ENCODE peak calls at places on chromosomes 12 and 14, in six cellular contexts. P is body of pancreas, Y is hepatocyte, J is cardiac muscle cell, U is thyroid gland, A is mammary epithelial cell. I is an unnamed sample.
A peak's percentile ranks its signal among the peaks of the same experiment; 100 is the strongest.

GRCh38 chr14:68979722-68980552 is 835 bp upstream of the ACTN1 start:
- DNase-seq in Y (peak; percentile 65), U (peak; percentile 51), A (peak; percentile 68), P (peak; percentile 64), J (no peak), I (peak; percentile 89)

GRCh38 chr12:84408936-84409335 is 503.7 kb downstream of the SLC6A15 start:
- DNase-seq in Y (no peak), J (peak; percentile 29), P (no peak), A (peak; percentile 1), U (no peak), I (no peak)

GRCh38 chr12:117408161-117408791 is 46.9 kb upstream of the NOS1 start:
- DNase-seq in A (no peak), J (peak; percentile 47), Y (peak; percentile 61), P (peak; percentile 92), U (peak; percentile 93), I (peak; percentile 50)

GRCh38 chr14:89507926-89508460 is 91.0 kb upstream of the FOXN3 start:
- DNase-seq in A (peak; percentile 79), U (no peak), J (no peak), Y (no peak), P (no peak), I (no peak)

GRCh38 chr12:57135487-57135886 is 7.2 kb downstream of the LRP1 start:
- DNase-seq in P (no peak), U (no peak), J (peak; percentile 91), A (no peak), Y (peak; percentile 58), I (peak; percentile 70)

GRCh38 chr14:101293609-101294008 is 267.7 kb upstream of the DIO3 start:
- DNase-seq in Y (no peak), P (no peak), A (no peak), J (no peak), U (no peak), I (no peak)

GRCh38 chr12:54258286-54258685 is 21.6 kb downstream of the CBX5 start:
- DNase-seq in Y (no peak), U (no peak), P (no peak), J (peak; percentile 54), A (no peak), I (no peak)

GRCh38 chr14:100800041-100800440 is 25.9 kb upstream of the MEG3 start:
- DNase-seq in A (no peak), U (no peak), J (no peak), P (no peak), Y (no peak), I (no peak)

GRCh38 chr14:91341331-91342242 is 76.0 kb downstream of the CCDC88C start:
- DNase-seq in P (no peak), Y (no peak), J (no peak), U (no peak), A (no peak), I (peak; percentile 26)

GRCh38 chr12:4252595-4252994 is 21.0 kb upstream of the CCND2 start:
- DNase-seq in Y (no peak), A (no peak), P (no peak), U (no peak), J (no peak), I (no peak)

GRCh38 chr12:40015360-40015759 is 90.5 kb downstream of the SLC2A13 start:
- DNase-seq in J (no peak), U (no peak), P (no peak), A (peak; percentile 35), Y (no peak), I (no peak)

GRCh38 chr14:95514131-95515079 is 2.0 kb downstream of the SYNE3 start:
- DNase-seq in P (no peak), A (peak; percentile 75), J (no peak), U (peak; percentile 85), Y (no peak), I (peak; percentile 51)

GRCh38 chr12:118714051-118714460 is 267.3 kb upstream of the SRRM4 start:
- DNase-seq in J (no peak), A (no peak), U (peak; percentile 2), Y (peak; percentile 57), P (peak; percentile 20), I (no peak)

GRCh38 chr12:63220921-63221320 is 69.9 kb upstream of the AVPR1A start:
- DNase-seq in A (peak; percentile 18), U (no peak), J (no peak), Y (no peak), P (no peak), I (no peak)

GRCh38 chr12:22238211-22238610 is 96.3 kb downstream of the ST8SIA1 start:
- DNase-seq in U (no peak), P (no peak), A (no peak), J (no peak), Y (no peak), I (no peak)

GRCh38 chr14:50001999-50002925 is 109.4 kb downstream of the ARF6 start:
- DNase-seq in A (peak; percentile 32), Y (no peak), P (peak; percentile 18), U (peak; percentile 23), J (no peak), I (peak; percentile 60)
- H3K4me3 ChIP-seq in A (no peak overlapping the region), Y (peak overlapping the region; percentile 37), P (no peak overlapping the region), U (no peak overlapping the region), J (no peak overlapping the region), I (no peak overlapping the region)

DNA sequence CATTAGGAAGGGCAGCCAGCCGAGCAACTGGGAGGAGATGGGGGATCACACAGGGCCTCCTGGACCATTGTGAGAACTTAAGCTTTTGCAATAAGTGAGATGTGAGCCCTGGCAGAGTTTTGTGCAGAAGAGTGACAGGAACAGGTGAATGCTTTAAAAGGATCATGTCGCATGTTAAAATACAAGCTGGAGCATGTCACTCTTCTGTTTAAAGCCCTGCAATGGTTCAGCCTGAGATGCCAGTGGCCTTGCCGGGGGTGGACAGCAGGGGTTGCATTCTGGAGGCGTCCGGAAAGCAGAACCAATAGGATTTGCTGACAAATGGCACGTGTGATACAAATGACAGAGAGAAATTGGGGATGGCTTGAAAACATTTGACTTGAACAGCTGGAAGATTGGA is 137.5 kb upstream of the RFLNA start:
- DNase-seq in U (no peak), Y (no peak), A (no peak), J (no peak), P (no peak), I (no peak)
- H3K4me3 ChIP-seq in U (no peak overlapping the region), Y (no peak overlapping the region), A (no peak overlapping the region), J (no peak overlapping the region), P (no peak overlapping the region), I (no peak overlapping the region)

GRCh38 chr12:99154264-99154982 is 493.1 kb upstream of the GARIN6 start:
- DNase-seq in J (peak; percentile 84), U (peak; percentile 57), P (peak; percentile 17), A (no peak), Y (no peak), I (peak; percentile 46)
- H3K4me3 ChIP-seq in J (no peak overlapping the region), U (no peak overlapping the region), P (no peak overlapping the region), A (no peak overlapping the region), Y (no peak overlapping the region), I (peak overlapping the region; percentile 47)

GRCh38 chr14:36662258-36662542 is 540 bp downstream of the PAX9 start:
- DNase-seq in A (no peak), U (no peak), P (no peak), Y (no peak), J (no peak), I (no peak)

GRCh38 chr14:36662543-36663403 is 1.1 kb downstream of the PAX9 start:
- DNase-seq in U (peak; percentile 70), P (peak; percentile 21), A (no peak), Y (no peak), J (no peak), I (peak; percentile 87)

GRCh38 chr14:36660736-36661505 is 739 bp upstream of the PAX9 start:
- DNase-seq in P (peak; percentile 34), A (no peak), J (no peak), U (peak; percentile 35), Y (no peak), I (peak; percentile 71)

GRCh38 chr14:36659822-36660735 is 1.6 kb upstream of the PAX9 start:
- DNase-seq in U (no peak), J (no peak), Y (no peak), P (no peak), A (no peak), I (no peak)

DNA sequence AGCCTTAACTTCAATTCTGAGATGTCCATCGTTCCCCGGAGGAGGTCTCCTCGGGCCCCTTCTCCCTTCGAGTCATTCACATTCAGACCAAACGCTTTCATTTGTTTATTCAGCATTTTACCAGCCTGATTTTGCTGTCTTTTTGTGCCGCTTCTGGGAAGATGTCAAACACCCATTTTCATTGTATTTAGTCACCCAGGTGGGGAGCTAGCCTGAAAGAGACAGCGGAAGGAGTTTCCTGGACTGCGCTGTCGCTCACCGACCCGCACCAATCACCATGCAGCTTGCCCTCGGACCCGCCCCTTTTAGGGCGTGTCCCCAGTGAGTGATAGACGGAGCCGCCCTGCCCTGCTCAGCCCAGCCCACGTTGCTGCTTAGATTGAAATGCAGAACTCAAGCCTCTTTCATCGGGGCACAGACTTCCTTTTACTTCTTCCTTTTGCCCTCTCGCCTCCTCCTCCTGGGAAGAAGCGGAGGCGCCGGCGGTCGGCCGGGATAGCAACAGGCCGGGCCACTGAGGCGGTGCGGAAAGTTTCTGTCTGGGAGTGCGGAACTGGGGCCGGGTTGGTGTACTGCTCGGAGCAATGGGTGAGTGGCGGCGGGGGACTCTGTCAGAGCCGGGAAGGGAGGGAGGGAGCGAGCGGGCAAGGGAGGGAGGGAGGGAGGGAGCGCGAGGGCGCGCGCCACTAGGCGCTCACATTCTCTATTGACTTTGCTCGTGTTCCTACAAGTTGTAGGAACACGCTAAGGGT is at the start of gene PAX9:
- DNase-seq in P (peak; percentile 91), J (peak; percentile 69), U (peak; percentile 93), A (peak; percentile 87), Y (peak; percentile 91), I (peak; percentile 76)
- H3K4me3 ChIP-seq in P (peak within 1 kb of the TSS; percentile 21), J (peak within 1 kb of the TSS; percentile 59), U (no peak within 1 kb of the TSS), A (peak within 1 kb of the TSS; percentile 49), Y (peak within 1 kb of the TSS; percentile 17), I (peak within 1 kb of the TSS; percentile 27)

GRCh38 chr12:15214851-15215601 is 6.2 kb downstream of the RERG start:
- DNase-seq in J (no peak), P (no peak), Y (no peak), A (no peak), U (no peak), I (no peak)

GRCh38 chr12:15220961-15221885 is at the start of gene RERG:
- DNase-seq in Y (peak; percentile 93), A (peak; percentile 54), J (peak; percentile 87), U (peak; percentile 73), P (peak; percentile 86), I (peak; percentile 95)

GRCh38 chr12:15225136-15225535 is 3.9 kb upstream of the RERG start:
- DNase-seq in U (no peak), Y (no peak), A (no peak), P (no peak), J (no peak), I (no peak)

GRCh38 chr12:15216036-15216889 is 5.0 kb downstream of the RERG start:
- DNase-seq in J (no peak), Y (no peak), P (no peak), A (no peak), U (no peak), I (no peak)

DNA sequence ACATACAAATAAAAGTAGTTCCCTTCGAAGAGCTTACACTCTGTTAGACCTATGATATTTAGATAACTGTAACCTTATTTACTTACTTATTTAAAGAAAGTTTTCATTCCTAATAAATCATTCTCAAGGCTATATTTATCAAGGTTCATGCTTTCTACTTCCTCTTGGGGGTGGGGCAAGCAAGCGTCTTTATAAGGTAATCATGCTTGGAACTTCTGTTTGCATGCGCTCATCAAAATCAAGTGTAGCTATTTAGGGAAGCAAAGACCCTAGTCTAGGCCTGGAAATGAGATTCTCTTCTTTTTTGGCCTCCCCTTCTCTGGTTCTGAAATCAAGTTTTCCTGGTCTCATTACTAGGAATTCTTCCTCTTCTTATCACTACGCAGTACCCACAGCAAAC is 766 bp downstream of the RERG start:
- DNase-seq in Y (no peak), J (no peak), P (peak; percentile 17), A (no peak), U (no peak), I (no peak)
- H3K4me3 ChIP-seq in Y (no peak overlapping the region), J (peak overlapping the region; percentile 35), P (no peak overlapping the region), A (no peak overlapping the region), U (no peak overlapping the region), I (peak overlapping the region; percentile 51)

I was measured in aorta.